ENCODE peak calls at places on chromosomes 4 and X, in six cellular contexts. X, T, I, A, V and Y are unnamed samples.

GRCh38 chr4:1666391-1666790 is 17.7 kb downstream of the FAM53A start:
- DNase-seq in I (no peak), V (no peak), X (no peak), A (peak; percentile 65), T (no peak), Y (no peak)

GRCh38 chr4:42627887-42628646 is 28.8 kb downstream of the ATP8A1 start:
- DNase-seq in V (peak; percentile 74), I (peak; percentile 4), A (peak; percentile 88), X (peak; percentile 68), T (peak; percentile 14), Y (no peak)

GRCh38 chrX:18041656-18042055 is 179.0 kb downstream of the BEND2 start:
- DNase-seq in X (no peak), A (no peak), I (no peak), T (no peak), V (no peak), Y (no peak)

GRCh38 chr4:154399259-154399974 is 92.2 kb downstream of the DCHS2 start:
- DNase-seq in I (peak; percentile 12), T (peak; percentile 27), V (no peak), X (no peak), A (no peak), Y (no peak)

GRCh38 chrX:74421181-74422028 is at the start of gene SLC16A2:
- DNase-seq in I (peak; percentile 83), T (peak; percentile 86), A (peak; percentile 82), V (peak; percentile 57), X (peak; percentile 52), Y (peak; percentile 47)

GRCh38 chr4:103002551-103002950 is 17.0 kb downstream of the SLC9B1 start:
- DNase-seq in T (peak; percentile 32), A (no peak), I (peak; percentile 52), X (no peak), V (no peak), Y (no peak)

GRCh38 chr4:153393397-153393796 is 48.9 kb downstream of the MND1 start:
- DNase-seq in V (no peak), T (peak; percentile 50), I (peak; percentile 53), X (no peak), A (no peak), Y (no peak)

GRCh38 chr4:82745173-82745842 is 53.3 kb downstream of the SCD5 start:
- DNase-seq in A (no peak), V (no peak), X (no peak), I (no peak), T (no peak), Y (no peak)

GRCh38 chrX:118199997-118200396 is 83.4 kb upstream of the KLHL13 start:
- DNase-seq in A (no peak), I (no peak), T (no peak), X (no peak), V (no peak), Y (no peak)

GRCh38 chrX:112867570-112867969 is 26.9 kb upstream of the AMOT start:
- DNase-seq in A (no peak), V (no peak), T (no peak), I (no peak), X (no peak), Y (no peak)

GRCh38 chrX:2614911-2615310 is 76.2 kb upstream of the CD99 start:
- DNase-seq in A (peak; percentile 18), I (peak; percentile 91), T (peak; percentile 86), X (no peak), V (no peak), Y (no peak)

GRCh38 chr4:2416564-2417195 is 1.8 kb downstream of the ZFYVE28 start:
- DNase-seq in I (peak; percentile 23), T (no peak), A (no peak), V (peak; percentile 70), X (no peak), Y (no peak)

GRCh38 chrX:6644411-6644810 is 109.5 kb upstream of the VCX3A start:
- DNase-seq in T (no peak), V (no peak), X (no peak), A (no peak), I (no peak), Y (no peak)
- TF ChIP-seq CTCF in T (peak; percentile 7), V (no peak), X (no peak), A (no peak), I (no peak), Y (peak; percentile 53)

DNA sequence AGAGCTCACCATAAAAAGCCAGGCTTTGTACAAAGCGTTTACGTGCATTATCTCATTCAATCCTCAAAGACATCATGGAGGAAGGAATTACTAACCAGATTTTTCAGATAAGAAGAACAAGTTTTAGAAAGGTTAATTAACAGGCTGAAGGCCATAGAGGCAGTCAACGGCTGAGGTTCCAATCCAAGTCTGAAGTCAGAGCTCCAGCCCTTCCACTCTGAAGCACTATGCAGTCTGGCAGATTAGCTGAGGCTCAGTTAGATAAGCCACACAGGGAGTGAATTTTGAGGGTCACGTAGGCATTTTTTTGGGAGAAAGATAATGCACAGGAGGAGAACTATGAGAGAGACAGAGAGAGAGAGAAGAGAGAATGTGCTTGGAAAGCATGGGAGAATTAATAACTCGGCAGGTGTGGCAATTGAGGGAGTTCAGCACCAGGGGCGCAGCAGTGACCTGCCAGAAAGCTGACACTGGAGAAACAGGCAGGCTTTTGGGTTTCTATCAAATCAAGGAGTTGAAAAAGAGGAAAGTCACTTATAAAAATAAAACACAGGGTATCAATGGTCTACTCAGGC is 116.5 kb upstream of the NAP1L5 start:
- DNase-seq in A (no peak), I (no peak), X (no peak), T (no peak), V (no peak), Y (no peak)
- TF ChIP-seq CTCF in A (no peak), I (no peak), X (no peak), T (no peak), V (no peak), Y (no peak)

DNA sequence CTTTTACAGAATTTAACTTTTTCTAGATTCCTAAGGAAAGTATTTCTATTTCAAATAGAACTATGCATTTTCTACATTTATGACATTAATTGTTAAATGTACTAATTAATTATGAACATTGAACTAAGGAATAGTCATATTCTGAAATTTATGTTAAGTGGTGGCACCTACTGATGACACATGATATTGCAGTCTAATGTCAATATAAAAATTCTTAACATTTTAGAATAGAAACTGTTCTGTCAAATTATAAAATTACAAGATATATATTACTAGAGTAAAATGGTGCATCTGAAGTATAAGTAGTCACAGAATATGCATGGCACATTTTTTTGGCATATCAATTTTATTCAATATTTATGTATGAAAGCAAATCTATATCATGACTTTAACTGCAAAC is 40.2 kb upstream of the NDNF start:
- DNase-seq in T (no peak), I (peak; percentile 7), X (no peak), A (no peak), V (no peak), Y (no peak)
- TF ChIP-seq CTCF in T (peak; percentile 39), I (peak; percentile 40), X (no peak), A (peak; percentile 55), V (no peak), Y (peak; percentile 61)

GRCh38 chr4:7151668-7152227 is 40.6 kb upstream of the SORCS2 start:
- DNase-seq in X (no peak), I (no peak), V (no peak), T (no peak), A (no peak), Y (no peak)
- TF ChIP-seq CTCF in X (no peak), I (peak; percentile 10), V (peak; percentile 12), T (peak; percentile 12), A (no peak), Y (peak; percentile 30)

GRCh38 chrX:110836982-110837381 is 41.4 kb upstream of the CHRDL1 start:
- DNase-seq in V (no peak), I (no peak), A (no peak), T (no peak), X (no peak), Y (no peak)
- TF ChIP-seq CTCF in V (no peak), I (no peak), A (no peak), T (no peak), X (no peak), Y (peak; percentile 53)

DNA sequence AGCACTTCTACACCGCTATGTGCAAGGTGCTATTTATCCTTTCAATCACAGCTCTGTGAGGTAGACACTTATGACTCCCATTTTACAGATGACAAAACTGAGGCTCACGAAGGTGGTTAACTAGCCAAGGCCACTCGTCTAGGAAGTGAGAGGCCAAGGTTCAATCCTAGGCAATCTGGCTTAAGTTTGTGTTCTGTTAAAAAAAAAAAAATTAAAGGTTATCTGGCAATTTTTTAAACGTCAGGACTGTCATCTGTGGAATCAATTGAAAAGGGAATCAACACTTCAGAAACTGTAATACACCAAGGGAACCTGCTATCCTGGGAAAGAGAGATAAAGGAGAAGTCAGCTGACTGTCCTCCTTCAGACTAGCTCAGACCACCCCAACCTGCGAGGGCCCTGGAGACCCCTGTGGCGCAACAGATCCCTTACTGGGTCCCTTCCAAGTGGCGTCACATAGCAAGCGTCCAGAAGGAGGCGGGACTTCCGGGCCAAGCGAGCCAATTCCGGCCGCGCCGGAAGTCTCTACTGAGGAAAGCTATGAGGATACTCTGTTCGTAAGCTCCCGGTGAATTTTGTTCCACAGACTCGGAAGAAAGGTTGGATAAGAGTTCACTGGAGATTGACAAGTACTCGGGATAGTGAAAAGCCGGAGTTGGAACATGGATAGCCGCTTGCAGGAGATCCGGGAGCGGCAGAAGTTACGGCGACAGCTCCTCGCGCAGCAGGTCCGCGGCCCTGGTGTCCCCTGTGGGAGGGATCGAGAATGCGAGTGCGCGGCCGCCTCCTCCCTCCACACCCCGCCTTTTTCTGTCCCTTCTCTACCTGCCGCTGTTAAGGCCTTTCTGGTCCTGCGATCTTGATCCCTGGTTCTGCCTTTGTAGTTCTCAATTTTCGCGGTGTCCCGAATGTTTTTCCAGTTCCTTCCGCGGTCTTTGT is at the start of gene METTL14:
- DNase-seq in A (peak; percentile 94), T (peak; percentile 95), V (peak; percentile 94), X (peak; percentile 86), I (peak; percentile 94), Y (peak; percentile 84)
- TF ChIP-seq CTCF in A (no peak), T (no peak), V (no peak), X (peak; percentile 30), I (no peak), Y (peak; percentile 38)

DNA sequence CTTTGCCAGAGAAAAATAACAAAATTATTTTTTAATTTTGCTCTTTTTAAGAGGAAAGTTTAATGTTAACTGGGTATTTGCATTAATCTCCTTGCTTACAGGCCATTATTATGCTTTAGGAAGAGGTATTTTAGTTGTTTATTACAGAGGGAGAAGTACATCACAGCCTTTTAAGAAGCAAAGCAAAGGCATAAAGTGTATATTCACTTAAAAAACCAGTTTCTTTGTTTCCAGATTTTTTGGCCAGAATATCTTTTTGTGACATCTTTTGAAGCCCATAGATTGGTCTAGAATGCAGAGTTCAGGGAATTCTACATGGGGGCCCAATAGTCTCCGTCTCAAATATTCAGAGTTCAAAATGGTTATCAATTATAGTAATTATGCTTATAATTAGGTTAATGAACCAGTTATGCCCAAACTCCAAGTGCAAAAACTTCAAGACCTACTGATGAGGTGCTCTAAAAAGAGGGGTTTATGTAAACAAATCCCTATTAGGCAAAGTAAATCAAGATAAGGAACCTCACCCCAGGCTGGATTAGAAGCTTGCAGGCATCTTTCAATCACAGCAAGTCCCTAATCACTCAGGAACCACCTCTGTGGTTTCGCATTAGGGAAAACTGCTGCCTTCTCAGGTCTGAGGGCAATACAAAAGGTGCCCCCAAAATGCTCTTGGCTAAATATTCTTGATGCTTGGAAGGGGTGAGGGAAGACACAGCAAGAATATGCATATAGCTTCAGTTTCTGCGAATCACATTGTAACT is 1.4 kb downstream of the CXXC4 start:
- DNase-seq in T (no peak), I (no peak), X (no peak), A (no peak), V (no peak), Y (no peak)
- TF ChIP-seq CTCF in T (no peak), I (no peak), X (no peak), A (no peak), V (no peak), Y (no peak)

GRCh38 chrX:9132036-9132435 is 98.1 kb upstream of the FAM9B start:
- DNase-seq in X (no peak), T (no peak), V (no peak), A (no peak), I (no peak), Y (no peak)
- TF ChIP-seq CTCF in X (no peak), T (no peak), V (no peak), A (no peak), I (no peak), Y (no peak)